ENCODE peak calls at places on chromosomes 2 and 18, in ten cellular contexts. X, V, P, R, B, S, A, I, U and M are unnamed samples.

GRCh38 chr18:49178736-49179135 is 228.0 kb upstream of the SMAD7 start:
- DNase-seq in V (peak), S (peak), B (no peak), I (no peak), U (peak), A (peak), X (no peak), R (no peak), P (no peak), M (peak)

GRCh38 chr2:24342110-24342910 is 18.0 kb downstream of the ITSN2 start:
- DNase-seq in V (no peak), R (no peak), B (no peak), S (no peak), A (no peak), I (no peak), P (no peak), U (no peak), X (peak), M (no peak)

GRCh38 chr2:130150181-130151144 is 5.6 kb upstream of the CCDC74B start:
- DNase-seq in P (no peak), A (no peak), V (no peak), R (no peak), I (no peak), B (no peak), S (no peak), X (no peak), U (no peak), M (no peak)

GRCh38 chr2:128628206-128628605 is 309.5 kb upstream of the HS6ST1 start:
- DNase-seq in S (no peak), U (no peak), A (no peak), V (no peak), X (no peak), P (peak), R (peak), I (no peak), B (no peak), M (peak)

GRCh38 chr2:37645363-37645762 is 26.1 kb downstream of the CDC42EP3 start:
- DNase-seq in V (no peak), I (no peak), A (peak), X (no peak), P (no peak), R (no peak), U (peak), B (no peak), S (no peak), M (no peak)

GRCh38 chr18:45957100-45957499 is 10.0 kb downstream of the EPG5 start:
- DNase-seq in S (no peak), B (no peak), A (no peak), X (no peak), R (no peak), I (no peak), U (peak), P (no peak), V (no peak), M (no peak)

GRCh38 chr2:236164201-236164982 is 3.8 kb downstream of the GBX2 start:
- DNase-seq in V (no peak), U (peak), X (no peak), B (peak), I (no peak), S (peak), P (no peak), R (no peak), A (no peak), M (peak)

GRCh38 chr2:42568431-42569115 is at the start of gene MTA3:
- DNase-seq in I (peak), S (peak), P (peak), V (peak), X (no peak), U (peak), B (peak), A (peak), R (peak), M (peak)

GRCh38 chr18:60090170-60090569 is 190.4 kb downstream of the PMAIP1 start:
- DNase-seq in P (no peak), R (no peak), X (no peak), V (no peak), A (peak), S (peak), B (no peak), I (no peak), U (no peak), M (no peak)

GRCh38 chr2:134120160-134120717 is 133.6 kb upstream of the MGAT5 start:
- DNase-seq in U (no peak), B (no peak), R (peak), X (no peak), V (no peak), A (no peak), S (peak), P (peak), I (no peak), M (peak)

GRCh38 chr2:86313341-86313740 is 24.1 kb downstream of the REEP1 start:
- DNase-seq in A (no peak), P (no peak), B (no peak), V (no peak), U (no peak), R (no peak), X (no peak), I (no peak), S (no peak), M (no peak)

GRCh38 chr2:64179582-64180321 is 35.5 kb upstream of the PELI1 start:
- DNase-seq in A (no peak), R (no peak), P (no peak), U (peak), B (no peak), V (no peak), S (no peak), X (peak), I (no peak), M (no peak)

GRCh38 chr2:130840506-130840905 is 3.8 kb downstream of the ARHGEF4 start:
- DNase-seq in V (no peak), P (no peak), I (no peak), B (no peak), R (no peak), X (no peak), S (no peak), U (no peak), A (no peak), M (no peak)

GRCh38 chr2:14633451-14634211 is 1.1 kb downstream of the LRATD1 start:
- DNase-seq in P (no peak), A (peak), V (no peak), I (no peak), R (peak), U (no peak), B (peak), S (peak), X (no peak), M (peak)

GRCh38 chr2:64644240-64645013 is 9.3 kb downstream of the SERTAD2 start:
- DNase-seq in A (peak), P (peak), I (peak), S (peak), U (peak), X (no peak), B (peak), R (peak), V (peak), M (peak)

GRCh38 chr18:45357681-45358470 is 257.4 kb upstream of the SLC14A2 start:
- DNase-seq in S (no peak), X (no peak), B (no peak), I (no peak), A (peak), V (no peak), U (peak), R (no peak), P (no peak), M (no peak)

GRCh38 chr2:3575534-3576324 is 669 bp downstream of the RPS7 start:
- DNase-seq in B (peak), R (no peak), X (no peak), P (no peak), V (no peak), I (no peak), A (no peak), U (peak), S (no peak), M (no peak)

GRCh38 chr2:1540481-1540880 is 127.2 kb downstream of the TPO start:
- DNase-seq in R (no peak), B (no peak), U (no peak), V (no peak), I (no peak), X (no peak), P (no peak), A (no peak), S (no peak), M (no peak)

GRCh38 chr18:10064267-10064666 is 150.5 kb downstream of the VAPA start:
- DNase-seq in B (no peak), X (no peak), S (no peak), P (no peak), R (no peak), A (no peak), I (no peak), V (no peak), U (no peak), M (no peak)

GRCh38 chr18:10065296-10065695 is 151.5 kb downstream of the VAPA start:
- DNase-seq in S (no peak), X (no peak), V (no peak), U (no peak), A (no peak), R (no peak), P (no peak), B (no peak), I (no peak), M (no peak)

GRCh38 chr18:10062292-10062940 is 148.6 kb downstream of the VAPA start:
- DNase-seq in B (no peak), A (no peak), U (no peak), R (no peak), I (no peak), P (peak), S (no peak), V (no peak), X (no peak), M (no peak)

GRCh38 chr18:10061566-10061965 is 147.8 kb downstream of the VAPA start:
- DNase-seq in S (no peak), U (no peak), P (no peak), R (no peak), I (no peak), A (no peak), V (no peak), B (no peak), X (no peak), M (no peak)

DNA sequence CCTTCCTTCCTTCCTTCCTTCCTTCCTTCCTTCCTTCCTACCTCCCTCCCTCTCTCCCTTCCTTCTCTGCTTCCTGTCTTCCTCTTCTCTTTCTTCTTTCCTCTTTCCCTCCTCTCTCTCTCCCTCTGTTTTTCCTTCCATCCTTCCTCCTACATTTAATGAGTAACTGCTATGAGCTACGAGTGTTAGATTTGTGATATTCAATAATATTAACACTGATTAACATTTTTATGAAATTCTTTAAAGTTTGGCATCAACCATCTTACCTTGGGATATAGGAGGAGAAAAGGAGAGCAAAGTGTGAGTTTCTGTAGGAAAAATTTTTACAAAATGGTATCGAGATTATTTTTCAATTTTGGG is 149.1 kb downstream of the VAPA start:
- DNase-seq in P (no peak), U (no peak), B (no peak), A (no peak), I (no peak), S (no peak), V (no peak), X (no peak), R (no peak), M (no peak)
- H3K27ac ChIP-seq in P (no peak), U (no peak), B (no peak), A (no peak), I (no peak), S (no peak), V (no peak), X (no peak), R (no peak), M (no peak)

GRCh38 chr18:67788315-67788714 is 271.8 kb upstream of the DSEL start:
- DNase-seq in I (no peak), B (no peak), A (no peak), V (no peak), S (no peak), R (no peak), X (no peak), U (no peak), P (no peak), M (no peak)

GRCh38 chr18:67788784-67789545 is 272.4 kb upstream of the DSEL start:
- DNase-seq in B (no peak), P (no peak), I (no peak), V (no peak), X (no peak), U (no peak), S (no peak), A (no peak), R (no peak), M (no peak)

GRCh38 chr18:67778016-67778415 is 261.5 kb upstream of the DSEL start:
- DNase-seq in S (no peak), I (no peak), U (no peak), P (no peak), R (no peak), A (no peak), X (no peak), B (no peak), V (no peak), M (no peak)

GRCh38 chr18:67783215-67783946 is 266.9 kb upstream of the DSEL start:
- DNase-seq in X (no peak), S (peak), I (no peak), A (peak), P (no peak), V (no peak), U (peak), R (no peak), B (no peak), M (no peak)
- H3K27ac ChIP-seq in X (no peak), S (no peak), I (peak), A (peak), P (no peak), V (no peak), U (peak), R (no peak), B (no peak), M (no peak)

DNA sequence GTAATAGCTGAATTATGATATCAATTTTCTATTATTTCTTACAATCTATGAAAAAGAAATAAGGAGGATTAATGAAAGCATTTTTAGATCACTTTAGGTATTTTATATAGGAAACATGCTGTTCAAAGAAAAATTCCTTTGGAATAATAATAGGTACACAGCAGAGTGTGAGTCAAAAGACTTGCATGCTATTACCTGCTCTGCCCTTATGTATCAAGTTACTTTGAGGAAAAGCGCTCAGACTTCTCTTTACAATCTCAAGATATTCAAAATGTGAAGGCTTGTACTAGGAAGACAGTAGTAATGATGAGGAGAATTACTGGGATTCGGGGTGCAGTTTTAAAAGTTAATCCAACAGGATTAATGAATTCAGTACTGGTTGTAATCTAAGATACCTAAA is 29.1 kb upstream of the RNU4ATAC start:
- DNase-seq in R (no peak), B (no peak), P (no peak), S (no peak), I (no peak), V (no peak), U (no peak), A (peak), X (no peak), M (no peak)
- H3K27ac ChIP-seq in R (no peak), B (no peak), P (no peak), S (no peak), I (peak), V (no peak), U (peak), A (peak), X (no peak), M (no peak)

GRCh38 chr2:233072838-233073237 is 12.7 kb downstream of the INPP5D start:
- DNase-seq in S (no peak), B (no peak), R (peak), I (no peak), P (peak), X (no peak), A (no peak), U (no peak), V (no peak), M (peak)
- H3K27ac ChIP-seq in S (no peak), B (no peak), R (no peak), I (no peak), P (no peak), X (peak), A (no peak), U (no peak), V (no peak), M (no peak)

GRCh38 chr2:137966043-137966442 is 1.8 kb downstream of the HNMT start:
- DNase-seq in I (no peak), V (no peak), P (no peak), U (no peak), X (no peak), R (no peak), B (no peak), S (no peak), A (no peak), M (no peak)
- H3K27ac ChIP-seq in I (no peak), V (peak), P (peak), U (no peak), X (no peak), R (peak), B (no peak), S (no peak), A (no peak), M (no peak)

GRCh38 chr2:231221761-231222160 is 23.3 kb downstream of the ARMC9 start:
- DNase-seq in A (no peak), B (no peak), U (no peak), S (no peak), P (peak), R (no peak), X (no peak), I (no peak), V (no peak), M (no peak)
- H3K27ac ChIP-seq in A (no peak), B (no peak), U (peak), S (no peak), P (peak), R (peak), X (peak), I (no peak), V (no peak), M (no peak)

GRCh38 chr2:170521299-170521698 is 193.8 kb upstream of the SP5 start:
- DNase-seq in X (no peak), U (no peak), B (no peak), I (no peak), V (no peak), R (no peak), S (no peak), P (no peak), A (no peak), M (no peak)

GRCh38 chr2:170530284-170530745 is 184.8 kb upstream of the SP5 start:
- DNase-seq in X (no peak), I (peak), V (peak), S (peak), B (peak), P (peak), A (peak), R (peak), U (no peak), M (peak)

GRCh38 chr2:170523506-170523905 is 191.6 kb upstream of the SP5 start:
- DNase-seq in U (no peak), S (peak), A (peak), B (no peak), P (no peak), I (no peak), X (no peak), V (peak), R (no peak), M (no peak)

GRCh38 chr2:170525566-170525900 is 189.6 kb upstream of the SP5 start:
- DNase-seq in V (peak), X (no peak), B (peak), I (peak), R (peak), P (peak), S (peak), U (peak), A (peak), M (peak)

GRCh38 chr2:170524828-170525565 is 190.1 kb upstream of the SP5 start:
- DNase-seq in S (no peak), B (no peak), I (peak), X (peak), U (no peak), P (no peak), R (no peak), V (no peak), A (no peak), M (no peak)
- H3K27ac ChIP-seq in S (no peak), B (no peak), I (no peak), X (peak), U (peak), P (peak), R (peak), V (no peak), A (peak), M (peak)

GRCh38 chr18:47975105-47975504 is 44.6 kb upstream of the SMAD2 start:
- DNase-seq in V (no peak), A (no peak), X (no peak), B (no peak), S (peak), P (no peak), R (no peak), I (no peak), U (no peak), M (no peak)
- H3K27ac ChIP-seq in V (no peak), A (no peak), X (no peak), B (no peak), S (no peak), P (no peak), R (no peak), I (no peak), U (no peak), M (no peak)